ENCODE peak calls at places on chromosome 5, in four cellular contexts. I is RWPE1, E is foreskin fibroblast, L is omental fat pad. W is an unnamed sample.

GRCh38 chr5:87944553-87945320 is 323.9 kb downstream of the TMEM161B start:
- DNase-seq in I (no peak), L (no peak), E (no peak), W (no peak)

GRCh38 chr5:26148569-26149107 is 889.7 kb downstream of the CDH9 start:
- DNase-seq in I (no peak), E (no peak), L (no peak), W (no peak)

GRCh38 chr5:140049713-140050112 is 6.6 kb upstream of the NRG2 start:
- DNase-seq in I (no peak), L (no peak), E (no peak), W (no peak)

GRCh38 chr5:1510151-1510561 is 13.6 kb downstream of the LPCAT1 start:
- DNase-seq in I (no peak), L (peak), E (no peak), W (no peak)

GRCh38 chr5:140011297-140011802 is 31.7 kb downstream of the NRG2 start:
- DNase-seq in L (no peak), I (peak), E (peak), W (no peak)

GRCh38 chr5:78719504-78720233 is 71.1 kb upstream of the LHFPL2 start:
- DNase-seq in I (no peak), L (no peak), E (no peak), W (no peak)

GRCh38 chr5:107979272-107979671 is 308.5 kb upstream of the EFNA5 start:
- DNase-seq in I (no peak), L (no peak), E (peak), W (no peak)

GRCh38 chr5:126920291-126920690 is 110.1 kb downstream of the MARCHF3 start:
- DNase-seq in E (peak), L (no peak), I (no peak), W (no peak)

GRCh38 chr5:56656816-56657740 is 158.3 kb upstream of the MAP3K1 start:
- DNase-seq in E (peak), L (no peak), I (no peak), W (no peak)

GRCh38 chr5:115494570-115495289 is 49.8 kb downstream of the FEM1C start:
- DNase-seq in L (no peak), E (no peak), I (no peak), W (no peak)

GRCh38 chr5:133611357-133612020 is 852 bp downstream of the FSTL4 start:
- DNase-seq in L (no peak), E (no peak), I (no peak), W (peak)

GRCh38 chr5:35900997-35901396 is 37.4 kb downstream of the CAPSL start:
- DNase-seq in E (no peak), I (no peak), L (no peak), W (no peak)

GRCh38 chr5:32506809-32507208 is 62.3 kb upstream of the ZFR start:
- DNase-seq in E (peak), I (peak), L (no peak), W (no peak)

DNA sequence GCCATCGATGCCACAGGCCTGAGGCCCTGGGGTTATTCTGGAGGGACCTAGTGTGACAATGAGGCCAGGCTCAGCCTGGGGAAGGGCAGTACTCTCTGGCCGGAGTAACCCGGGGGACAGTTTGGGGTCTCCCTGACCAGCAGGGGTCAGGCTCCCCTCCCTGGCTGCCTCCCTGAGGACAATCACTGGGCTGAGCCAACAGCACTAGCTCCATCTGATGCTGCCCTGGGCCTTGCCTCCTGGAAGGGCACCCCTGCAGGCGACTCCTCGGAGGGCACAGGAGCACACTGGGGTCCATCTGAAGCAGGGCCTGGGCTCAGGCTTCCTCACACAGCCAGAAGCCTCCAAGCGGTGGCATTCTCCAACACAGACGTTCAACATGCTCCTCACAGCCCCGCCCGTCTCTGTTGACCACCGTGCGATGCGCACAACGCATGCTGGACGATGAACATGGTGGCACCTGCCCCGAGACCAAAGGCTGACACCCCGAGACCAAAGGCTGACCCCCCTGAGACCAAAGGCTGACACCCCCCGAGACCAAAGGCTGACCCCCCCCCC is 68.3 kb downstream of the ADAMTS2 start:
- DNase-seq in I (no peak), E (no peak), L (no peak), W (no peak)
- TF ChIP-seq CTCF in I (no peak), E (no peak), L (no peak), W (no peak)

DNA sequence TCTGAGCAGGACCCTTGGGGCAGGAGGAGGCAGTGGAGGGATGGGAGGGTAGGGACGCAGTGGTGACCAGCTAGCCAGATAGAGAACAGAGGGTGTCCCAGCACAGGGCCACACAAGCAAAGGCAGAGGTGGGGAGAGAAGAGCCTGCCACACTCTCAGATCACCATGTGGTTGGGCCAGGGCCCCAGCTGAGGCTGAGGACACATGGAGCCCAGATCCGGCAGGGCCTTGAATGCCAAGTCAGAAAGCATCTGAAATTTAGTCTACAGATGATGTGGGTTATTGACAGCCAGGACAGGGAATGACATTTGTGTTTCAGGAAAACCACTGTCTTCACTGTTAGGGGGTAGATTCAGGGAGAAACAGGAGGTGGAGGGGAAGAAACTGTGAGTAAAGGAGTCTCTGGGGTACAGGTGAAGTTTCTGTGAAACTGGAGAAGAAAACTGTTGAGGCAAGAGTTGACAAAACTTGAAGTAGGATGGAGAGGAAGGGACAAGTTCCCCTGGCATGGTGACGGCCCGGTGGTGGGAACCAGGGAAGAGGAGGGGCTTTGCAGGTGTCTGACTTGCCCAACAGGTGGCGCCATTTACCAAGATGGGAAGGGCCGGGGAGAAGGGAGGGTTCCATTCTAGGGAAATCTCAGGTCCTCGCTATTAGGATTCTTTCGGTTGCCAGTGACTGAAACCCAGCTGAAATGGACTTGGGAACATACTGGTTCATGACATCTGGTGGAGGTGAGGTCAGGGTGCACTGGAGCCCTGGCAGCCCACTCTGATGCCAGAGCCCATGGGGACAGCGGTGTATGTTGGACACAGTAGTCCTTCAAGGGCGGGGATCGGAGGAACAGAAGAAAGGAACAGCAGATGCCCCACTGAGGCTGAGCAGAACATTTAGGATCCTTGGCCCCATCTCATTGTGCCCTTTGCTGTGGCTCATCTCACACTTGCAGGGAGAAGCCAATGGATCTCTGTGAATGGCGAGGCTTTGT is 100.1 kb downstream of the KCNIP1 start:
- DNase-seq in E (peak), I (peak), L (no peak), W (no peak)
- TF ChIP-seq CTCF in E (peak), I (peak), L (no peak), W (no peak)

GRCh38 chr5:172984244-172984953 is 828 bp downstream of the ATP6V0E1 start:
- DNase-seq in I (peak), E (peak), L (peak), W (peak)
- TF ChIP-seq CTCF in I (peak), E (peak), L (no peak), W (no peak)

DNA sequence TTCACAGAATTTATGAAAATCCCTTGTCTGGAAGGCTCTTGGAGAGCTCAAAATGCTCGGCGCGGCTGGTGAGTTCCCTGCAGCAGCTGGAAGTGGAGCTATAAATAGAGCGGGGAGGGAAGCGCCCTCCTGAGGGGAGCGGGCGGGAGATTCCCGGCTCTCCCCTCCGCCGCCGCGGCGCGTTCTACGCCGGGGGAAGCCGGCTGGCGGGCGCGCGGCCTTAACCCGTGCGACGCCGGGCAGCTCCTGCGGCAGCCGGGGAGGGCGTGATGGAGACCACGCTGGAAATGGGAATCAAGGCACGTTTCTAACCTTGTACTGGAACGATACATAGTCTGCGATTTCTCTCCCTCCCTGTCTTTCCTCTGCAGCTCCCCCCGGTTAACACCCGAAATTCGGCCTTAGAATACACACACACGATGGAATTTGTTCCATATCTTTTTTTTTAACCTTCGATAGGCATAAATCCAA is 306.5 kb upstream of the KCNN2 start:
- DNase-seq in I (no peak), E (peak), L (no peak), W (no peak)
- TF ChIP-seq CTCF in I (no peak), E (no peak), L (no peak), W (no peak)

DNA sequence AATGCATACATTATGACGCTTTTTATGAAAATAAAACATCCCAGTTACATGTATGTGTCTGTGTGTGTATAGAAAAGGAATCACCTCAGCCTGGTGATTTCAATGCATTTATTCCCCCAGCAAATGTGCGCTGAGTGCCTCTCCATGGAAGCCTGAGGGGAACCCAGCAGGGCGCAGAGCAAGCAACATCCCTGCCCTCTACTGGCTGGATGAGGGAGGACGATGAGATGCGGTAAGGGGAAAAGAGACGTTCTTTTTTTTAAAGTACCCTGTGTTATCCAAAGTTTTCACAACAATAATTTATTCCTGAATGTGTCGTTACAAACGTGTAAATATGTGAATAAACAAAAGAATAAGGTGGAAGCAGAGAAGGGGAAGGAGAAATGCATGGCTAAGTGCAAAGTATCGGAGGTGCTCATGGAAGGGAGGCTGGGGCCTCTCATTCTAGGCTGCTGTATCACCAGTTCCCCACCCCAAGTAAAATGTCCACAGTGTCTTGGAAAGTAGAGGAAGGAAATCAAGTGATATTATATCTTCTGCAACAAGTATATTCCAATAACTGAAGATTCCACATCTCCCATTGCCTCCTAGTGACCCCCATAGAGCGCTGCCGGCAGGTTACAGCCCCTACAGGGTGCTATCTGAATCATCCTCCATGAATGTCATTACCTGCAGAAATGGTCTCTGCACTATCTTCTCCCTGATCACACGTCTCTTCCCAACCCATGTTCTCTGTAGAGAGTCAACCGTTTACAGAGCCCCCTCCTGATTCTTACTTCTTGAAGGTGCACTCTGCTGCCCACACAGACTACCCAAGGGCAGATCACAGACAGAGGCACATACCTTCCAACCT is 13.0 kb upstream of the ABLIM3 start:
- DNase-seq in E (peak), I (peak), L (no peak), W (no peak)
- TF ChIP-seq CTCF in E (peak), I (peak), L (no peak), W (no peak)

DNA sequence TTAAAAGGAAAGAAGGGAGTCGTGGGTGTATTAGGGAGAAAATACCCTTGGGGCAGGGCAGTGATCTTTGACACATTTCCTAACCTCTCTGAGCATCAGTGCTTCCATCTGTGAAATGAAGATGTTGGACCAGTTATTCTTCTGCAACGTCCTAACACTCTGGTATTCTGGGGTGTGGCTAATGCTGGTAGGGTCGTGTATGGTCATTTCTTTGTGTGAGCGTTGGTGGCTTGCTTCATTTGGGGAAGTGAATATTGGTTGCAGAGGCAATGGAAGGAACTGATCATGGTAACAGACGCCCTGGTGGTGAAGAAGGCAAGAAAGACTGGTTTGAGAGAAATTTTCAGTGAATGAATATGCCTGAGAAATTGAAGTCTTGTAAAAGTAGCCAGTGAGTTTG is 67.9 kb upstream of the TTC23L start:
- DNase-seq in E (no peak), L (no peak), I (no peak), W (no peak)
- TF ChIP-seq CTCF in E (no peak), L (no peak), I (no peak), W (no peak)